ENCODE peak calls at places on chromosomes 13 and 19, in four cellular contexts. N is heart left ventricle, E is HTR-8/SVneo, Y is adrenal gland. Z is an unnamed sample.

GRCh38 chr19:12841094-12841493 is 2.8 kb downstream of the MAST1 start:
- DNase-seq in N (no peak), E (no peak), Y (peak), Z (peak)

GRCh38 chr19:3179739-3180293 is 1.2 kb downstream of the S1PR4 start:
- DNase-seq in N (no peak), E (no peak), Y (peak), Z (no peak)

GRCh38 chr13:40190656-40191100 is 475.8 kb downstream of the FOXO1 start:
- DNase-seq in N (peak), E (peak), Y (peak), Z (no peak)

GRCh38 chr13:44425041-44425814 is 51.6 kb downstream of the SERP2 start:
- DNase-seq in N (no peak), E (no peak), Y (no peak), Z (no peak)

GRCh38 chr13:113951246-113951999 is 22.5 kb downstream of the C13orf46 start:
- DNase-seq in N (peak), E (peak), Y (peak), Z (peak)

GRCh38 chr13:67224148-67224846 is 5.8 kb downstream of the PCDH9 start:
- DNase-seq in N (peak), E (peak), Y (peak), Z (peak)

GRCh38 chr13:28568286-28568685 is 73.4 kb upstream of the FLT1 start:
- DNase-seq in N (peak), E (no peak), Y (peak), Z (no peak)

GRCh38 chr13:80473695-80474094 is 132.8 kb upstream of the SPRY2 start:
- DNase-seq in N (no peak), E (no peak), Y (no peak), Z (peak)

GRCh38 chr19:34120846-34121639 is 51.3 kb upstream of the LSM14A start:
- DNase-seq in N (no peak), E (peak), Y (peak), Z (peak)

GRCh38 chr19:11361771-11362731 is 6.8 kb downstream of the PLPPR2 start:
- DNase-seq in N (no peak), E (no peak), Y (no peak), Z (no peak)

GRCh38 chr13:61768175-61768574 is 352.5 kb upstream of the PCDH20 start:
- DNase-seq in N (no peak), E (no peak), Y (no peak), Z (no peak)

GRCh38 chr13:57640582-57640981 is 9.0 kb downstream of the PCDH17 start:
- DNase-seq in N (no peak), E (no peak), Y (no peak), Z (no peak)

GRCh38 chr19:4061683-4062575 is 4.8 kb downstream of the ZBTB7A start:
- DNase-seq in N (no peak), E (no peak), Y (no peak), Z (peak)

GRCh38 chr13:98576215-98576945 is 527 bp downstream of the STK24 start:
- DNase-seq in N (peak), E (no peak), Y (peak), Z (peak)